ENCODE peak calls at places on chromosomes 2 and 18, in four cellular contexts. Q, D, N and S are unnamed samples.

GRCh38 chr2:154527962-154528361 is 170.5 kb upstream of the KCNJ3 start:
- DNase-seq in Q (no peak), D (no peak), N (no peak), S (no peak)

GRCh38 chr2:158733430-158733755 is 61.7 kb upstream of the DAPL1 start:
- DNase-seq in D (no peak), Q (no peak), N (no peak), S (no peak)

GRCh38 chr2:132798334-132798733 is 128.3 kb upstream of the LYPD1 start:
- DNase-seq in Q (no peak), N (no peak), D (no peak), S (no peak)

GRCh38 chr18:14921547-14921946 is 173.6 kb downstream of the ANKRD30B start:
- DNase-seq in D (no peak), N (no peak), Q (no peak), S (no peak)

GRCh38 chr2:170843656-170844055 is 27.0 kb downstream of the GAD1 start:
- DNase-seq in N (no peak), Q (no peak), D (no peak), S (no peak)

GRCh38 chr2:109402980-109403840 is 210.6 kb downstream of the SEPTIN10 start:
- DNase-seq in D (no peak), N (no peak), Q (no peak), S (no peak)

GRCh38 chr2:222922019-222922800 is 61.4 kb downstream of the ACSL3 start:
- DNase-seq in N (no peak), D (no peak), Q (no peak), S (no peak)

GRCh38 chr2:143564419-143564818 is 435.2 kb downstream of the ARHGAP15 start:
- DNase-seq in D (no peak), N (no peak), Q (no peak), S (no peak)

GRCh38 chr2:234632527-234633391 is 135.9 kb upstream of the ARL4C start:
- DNase-seq in D (no peak), N (no peak), Q (no peak), S (peak; percentile 11)

GRCh38 chr2:218367415-218368149 is 10.9 kb downstream of the CATIP start:
- DNase-seq in N (peak; percentile 96), Q (no peak), D (peak; percentile 46), S (peak; percentile 98)

GRCh38 chr2:43133336-43133707 is 93.1 kb downstream of the ZFP36L2 start:
- DNase-seq in D (no peak), N (no peak), Q (no peak), S (no peak)

GRCh38 chr2:15762449-15762848 is 170.8 kb downstream of the DDX1 start:
- DNase-seq in Q (no peak), D (no peak), N (no peak), S (no peak)

GRCh38 chr2:228474466-228474865 is 293.0 kb upstream of the SPHKAP start:
- DNase-seq in D (no peak), Q (no peak), N (no peak), S (no peak)

GRCh38 chr2:45763256-45763655 is 111.8 kb downstream of the PRKCE start:
- DNase-seq in Q (no peak), N (no peak), D (no peak), S (no peak)

GRCh38 chr2:105671156-105671555 is 73.6 kb upstream of the NCK2 start:
- DNase-seq in Q (no peak), D (no peak), N (peak; percentile 68), S (no peak)

GRCh38 chr2:57552885-57553284 is 493.7 kb upstream of the VRK2 start:
- DNase-seq in Q (no peak), N (no peak), D (no peak), S (no peak)

GRCh38 chr2:130827502-130828251 is 9.0 kb upstream of the ARHGEF4 start:
- DNase-seq in D (no peak), Q (no peak), N (no peak), S (no peak)

GRCh38 chr18:78431606-78432005 is 548.0 kb upstream of the SALL3 start:
- DNase-seq in D (no peak), Q (no peak), N (no peak), S (no peak)

GRCh38 chr2:85318222-85319182 is 9.3 kb downstream of the TGOLN2 start:
- DNase-seq in N (no peak), D (no peak), Q (no peak), S (no peak)

GRCh38 chr2:187924293-187924692 is 367.4 kb upstream of the GULP1 start:
- DNase-seq in N (no peak), Q (no peak), D (no peak), S (no peak)

GRCh38 chr2:36478332-36478738 is 119.6 kb downstream of the FEZ2 start:
- DNase-seq in D (no peak), N (no peak), Q (no peak), S (no peak)

GRCh38 chr18:31197676-31198075 is 35.0 kb upstream of the DSC1 start:
- DNase-seq in Q (no peak), D (no peak), N (no peak), S (no peak)

GRCh38 chr2:208253518-208254117 is 1.3 kb downstream of the IDH1 start:
- DNase-seq in N (no peak), Q (no peak), D (no peak), S (no peak)

GRCh38 chr2:144942516-144943256 is 422.8 kb upstream of the ZEB2 start:
- DNase-seq in D (no peak), N (no peak), Q (no peak), S (no peak)

GRCh38 chr2:215879977-215880940 is 133.1 kb downstream of the MREG start:
- DNase-seq in D (no peak), Q (no peak), N (no peak), S (no peak)

GRCh38 chr2:177343773-177344172 is 48.8 kb upstream of the AGPS start:
- DNase-seq in D (no peak), N (no peak), Q (no peak), S (no peak)

GRCh38 chr2:177342736-177343135 is 49.8 kb upstream of the AGPS start:
- DNase-seq in N (no peak), Q (no peak), D (no peak), S (no peak)

GRCh38 chr2:177347570-177347969 is 45.0 kb upstream of the AGPS start:
- DNase-seq in D (no peak), Q (no peak), N (no peak), S (no peak)

GRCh38 chr2:177346192-177346591 is 46.4 kb upstream of the AGPS start:
- DNase-seq in D (no peak), N (no peak), Q (no peak), S (no peak)

GRCh38 chr2:177344316-177344715 is 48.3 kb upstream of the AGPS start:
- DNase-seq in D (no peak), Q (no peak), N (no peak), S (no peak)
- TF ChIP-seq CTCF in D (no peak), Q (no peak), N (no peak), S (no peak)

GRCh38 chr2:86441392-86441788 is 219 bp downstream of the KDM3A start:
- DNase-seq in Q (no peak), D (no peak), N (no peak), S (no peak)

GRCh38 chr2:86442642-86443005 is 1.5 kb downstream of the KDM3A start:
- DNase-seq in N (peak; percentile 88), Q (peak; percentile 93), D (peak; percentile 74), S (peak; percentile 94)

GRCh38 chr2:86440631-86441391 is at the start of gene KDM3A:
- DNase-seq in Q (peak; percentile 99), N (peak; percentile 100), D (peak; percentile 99), S (peak; percentile 100)

GRCh38 chr2:86443601-86444000 is 2.4 kb downstream of the KDM3A start:
- DNase-seq in N (no peak), D (no peak), Q (no peak), S (no peak)

DNA sequence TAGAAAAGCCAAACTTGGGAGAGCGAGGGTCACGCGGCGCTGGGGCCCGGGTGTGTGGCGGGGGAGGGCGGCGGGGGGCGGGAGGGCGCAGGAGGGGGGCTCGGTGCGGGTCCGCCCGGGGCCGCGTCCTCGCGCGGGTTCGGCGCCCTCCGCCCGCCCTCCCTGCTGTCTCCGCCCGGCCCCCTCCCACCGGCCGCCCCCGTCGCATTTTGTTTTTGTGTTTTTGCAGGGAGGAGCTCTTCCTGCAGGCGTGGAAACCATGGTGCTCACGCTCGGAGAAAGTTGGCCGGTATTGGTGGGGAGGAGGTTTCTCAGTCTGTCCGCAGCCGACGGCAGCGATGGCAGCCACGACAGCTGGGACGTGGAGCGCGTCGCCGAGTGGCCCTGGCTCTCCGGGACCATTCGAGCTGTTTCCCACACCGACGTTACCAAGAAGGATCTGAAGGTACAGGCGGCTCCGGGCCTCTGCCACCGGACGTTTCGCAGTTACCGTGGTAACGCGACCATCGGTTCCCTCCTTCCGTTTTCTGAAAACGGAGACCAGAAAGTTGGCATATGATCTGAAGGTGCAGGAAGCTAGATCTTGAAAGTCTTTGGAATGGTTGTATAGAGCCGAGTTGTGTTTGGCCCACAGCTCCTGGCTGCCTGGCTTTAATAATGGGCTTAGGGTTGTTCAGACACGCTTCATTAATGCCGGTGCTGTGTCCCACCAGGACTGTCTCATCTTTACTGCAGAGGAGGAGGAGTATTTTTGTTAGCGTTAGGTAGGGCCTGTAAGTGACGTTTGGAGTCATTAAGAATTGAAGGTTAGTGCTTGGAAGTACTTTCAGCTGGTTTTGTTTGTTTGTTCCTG is 844 bp downstream of the KDM3A start:
- DNase-seq in Q (peak; percentile 24), N (peak; percentile 69), D (peak; percentile 38), S (peak; percentile 58)
- TF ChIP-seq POLR2A in Q (peak; percentile 60), N (no peak), D (peak; percentile 28), S (no peak)

DNA sequence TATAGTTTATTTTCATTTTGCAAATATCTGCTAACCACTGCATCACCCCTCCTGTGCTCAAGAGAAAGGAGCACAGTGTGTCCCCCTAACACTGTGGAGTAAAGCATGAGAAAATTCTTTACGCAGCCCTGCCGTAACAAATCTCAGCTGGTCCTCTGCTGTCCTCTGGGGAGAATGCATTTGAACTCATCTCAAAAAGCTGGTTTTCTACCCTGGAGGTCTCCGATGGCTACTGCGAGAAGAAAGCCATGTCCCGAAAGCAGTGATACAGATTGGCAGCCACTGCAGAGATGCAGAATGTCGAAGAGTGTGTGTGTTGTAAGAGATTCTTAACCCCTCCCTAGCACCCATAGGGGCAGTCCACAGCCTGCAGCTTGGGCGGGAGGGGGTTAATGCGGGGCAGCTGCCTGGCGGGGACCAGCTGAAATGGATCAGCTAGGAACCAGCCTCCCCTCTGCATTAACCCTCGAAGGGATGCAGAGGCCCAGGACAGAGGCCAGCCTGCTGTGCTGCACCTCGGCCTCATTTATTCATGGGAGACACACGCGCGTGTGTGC is 236.0 kb downstream of the ZNF516 start:
- DNase-seq in Q (no peak), N (no peak), D (no peak), S (no peak)
- TF ChIP-seq CTCF in Q (no peak), N (no peak), D (no peak), S (no peak)

GRCh38 chr2:97901862-97902261 is 93.9 kb downstream of the TMEM131 start:
- DNase-seq in Q (no peak), N (no peak), D (no peak), S (no peak)

GRCh38 chr2:97906309-97906708 is 89.4 kb downstream of the TMEM131 start:
- DNase-seq in Q (no peak), N (no peak), D (no peak), S (no peak)

GRCh38 chr2:97907667-97908066 is 88.1 kb downstream of the TMEM131 start:
- DNase-seq in D (no peak), N (no peak), Q (no peak), S (no peak)

GRCh38 chr2:97908208-97908676 is 87.5 kb downstream of the TMEM131 start:
- DNase-seq in D (no peak), Q (no peak), N (no peak), S (no peak)

GRCh38 chr2:97905294-97905693 is 90.5 kb downstream of the TMEM131 start:
- DNase-seq in N (no peak), D (no peak), Q (no peak), S (no peak)
- TF ChIP-seq POLR2A in N (no peak), D (no peak), Q (no peak), S (no peak)